ENCODE peak calls at places on chromosomes 5 and 9, in ten cellular contexts. One of them, this sample, is unnamed.

GRCh38 chr9:96218821-96219614 is 83.0 kb downstream of the HSD17B3 start:
- DNase-seq in myocyte: no peak
- DNase-seq in omental fat pad: no peak
- DNase-seq in HT1080: no peak
- DNase-seq in NB4: no peak
- DNase-seq in stimulated activated CD8-positive, alpha-beta memory T cell treated with anti-CD3 and anti-CD28 coated beads, Interleukin-7, amount 100 ng/mL, for 24 hours: no peak
- DNase-seq in left colon: no peak
- DNase-seq in cardiac fibroblast: no peak
- DNase-seq in right lobe of liver: peak; percentile 56
- DNase-seq in astrocyte: no peak
- DNase-seq in this sample: no peak

GRCh38 chr9:76617510-76618194 is 146.6 kb upstream of the PCA3 start:
- DNase-seq in NB4: peak; percentile 88
- DNase-seq in HT1080: no peak
- DNase-seq in right lobe of liver: no peak
- DNase-seq in cardiac fibroblast: no peak
- DNase-seq in stimulated activated CD8-positive, alpha-beta memory T cell treated with anti-CD3 and anti-CD28 coated beads, Interleukin-7, amount 100 ng/mL, for 24 hours: no peak
- DNase-seq in astrocyte: no peak
- DNase-seq in myocyte: no peak
- DNase-seq in omental fat pad: no peak
- DNase-seq in left colon: no peak
- DNase-seq in this sample: no peak

GRCh38 chr9:37104183-37104889 is 16.0 kb upstream of the ZCCHC7 start:
- DNase-seq in omental fat pad: no peak
- DNase-seq in cardiac fibroblast: peak; percentile 86
- DNase-seq in NB4: peak; percentile 58
- DNase-seq in myocyte: peak; percentile 36
- DNase-seq in right lobe of liver: no peak
- DNase-seq in stimulated activated CD8-positive, alpha-beta memory T cell treated with anti-CD3 and anti-CD28 coated beads, Interleukin-7, amount 100 ng/mL, for 24 hours: no peak
- DNase-seq in astrocyte: peak; percentile 67
- DNase-seq in left colon: no peak
- DNase-seq in HT1080: peak; percentile 74
- DNase-seq in this sample: peak; percentile 21

GRCh38 chr5:109823597-109823996 is 133.9 kb downstream of the MAN2A1 start:
- DNase-seq in omental fat pad: no peak
- DNase-seq in cardiac fibroblast: peak; percentile 91
- DNase-seq in left colon: no peak
- DNase-seq in right lobe of liver: no peak
- DNase-seq in myocyte: no peak
- DNase-seq in NB4: no peak
- DNase-seq in HT1080: peak; percentile 53
- DNase-seq in stimulated activated CD8-positive, alpha-beta memory T cell treated with anti-CD3 and anti-CD28 coated beads, Interleukin-7, amount 100 ng/mL, for 24 hours: no peak
- DNase-seq in astrocyte: peak; percentile 35
- DNase-seq in this sample: peak; percentile 60

GRCh38 chr5:161676109-161676508 is 9.4 kb upstream of the GABRA6 start:
- DNase-seq in myocyte: no peak
- DNase-seq in stimulated activated CD8-positive, alpha-beta memory T cell treated with anti-CD3 and anti-CD28 coated beads, Interleukin-7, amount 100 ng/mL, for 24 hours: no peak
- DNase-seq in HT1080: peak; percentile 3
- DNase-seq in NB4: peak; percentile 12
- DNase-seq in left colon: no peak
- DNase-seq in astrocyte: no peak
- DNase-seq in right lobe of liver: no peak
- DNase-seq in omental fat pad: no peak
- DNase-seq in cardiac fibroblast: no peak
- DNase-seq in this sample: no peak

GRCh38 chr5:28344803-28345433 is 1306.5 kb upstream of the CDH9 start:
- DNase-seq in astrocyte: peak; percentile 18
- DNase-seq in omental fat pad: no peak
- DNase-seq in NB4: peak; percentile 75
- DNase-seq in stimulated activated CD8-positive, alpha-beta memory T cell treated with anti-CD3 and anti-CD28 coated beads, Interleukin-7, amount 100 ng/mL, for 24 hours: no peak
- DNase-seq in right lobe of liver: no peak
- DNase-seq in HT1080: peak; percentile 15
- DNase-seq in myocyte: peak; percentile 54
- DNase-seq in left colon: no peak
- DNase-seq in cardiac fibroblast: peak; percentile 45
- DNase-seq in this sample: peak; percentile 19

GRCh38 chr9:137336735-137337134 is 34.7 kb upstream of the NRARP start:
- DNase-seq in astrocyte: no peak
- DNase-seq in HT1080: no peak
- DNase-seq in stimulated activated CD8-positive, alpha-beta memory T cell treated with anti-CD3 and anti-CD28 coated beads, Interleukin-7, amount 100 ng/mL, for 24 hours: no peak
- DNase-seq in omental fat pad: no peak
- DNase-seq in myocyte: no peak
- DNase-seq in cardiac fibroblast: no peak
- DNase-seq in NB4: no peak
- DNase-seq in left colon: no peak
- DNase-seq in right lobe of liver: no peak
- DNase-seq in this sample: no peak

GRCh38 chr9:92644278-92644677 is 25.7 kb downstream of the IPPK start:
- DNase-seq in NB4: no peak
- DNase-seq in right lobe of liver: no peak
- DNase-seq in stimulated activated CD8-positive, alpha-beta memory T cell treated with anti-CD3 and anti-CD28 coated beads, Interleukin-7, amount 100 ng/mL, for 24 hours: no peak
- DNase-seq in myocyte: no peak
- DNase-seq in astrocyte: no peak
- DNase-seq in cardiac fibroblast: no peak
- DNase-seq in omental fat pad: no peak
- DNase-seq in left colon: no peak
- DNase-seq in HT1080: no peak
- DNase-seq in this sample: no peak

GRCh38 chr9:122331523-122331927 is 39.3 kb upstream of the PTGS1 start:
- DNase-seq in cardiac fibroblast: no peak
- DNase-seq in astrocyte: no peak
- DNase-seq in myocyte: no peak
- DNase-seq in NB4: no peak
- DNase-seq in stimulated activated CD8-positive, alpha-beta memory T cell treated with anti-CD3 and anti-CD28 coated beads, Interleukin-7, amount 100 ng/mL, for 24 hours: no peak
- DNase-seq in right lobe of liver: no peak
- DNase-seq in HT1080: no peak
- DNase-seq in omental fat pad: no peak
- DNase-seq in left colon: no peak
- DNase-seq in this sample: no peak

GRCh38 chr9:127694890-127695735 is 11.7 kb upstream of the CFAP157 start:
- DNase-seq in astrocyte: no peak
- DNase-seq in NB4: no peak
- DNase-seq in HT1080: no peak
- DNase-seq in omental fat pad: no peak
- DNase-seq in stimulated activated CD8-positive, alpha-beta memory T cell treated with anti-CD3 and anti-CD28 coated beads, Interleukin-7, amount 100 ng/mL, for 24 hours: no peak
- DNase-seq in cardiac fibroblast: peak; percentile 14
- DNase-seq in right lobe of liver: no peak
- DNase-seq in myocyte: peak; percentile 53
- DNase-seq in left colon: no peak
- DNase-seq in this sample: no peak

GRCh38 chr5:19584131-19584530 is 403.9 kb downstream of the CDH18 start:
- DNase-seq in right lobe of liver: no peak
- DNase-seq in myocyte: no peak
- DNase-seq in HT1080: no peak
- DNase-seq in left colon: no peak
- DNase-seq in cardiac fibroblast: no peak
- DNase-seq in NB4: no peak
- DNase-seq in omental fat pad: no peak
- DNase-seq in astrocyte: no peak
- DNase-seq in stimulated activated CD8-positive, alpha-beta memory T cell treated with anti-CD3 and anti-CD28 coated beads, Interleukin-7, amount 100 ng/mL, for 24 hours: no peak
- DNase-seq in this sample: no peak